ENCODE peak calls at places on chromosomes 16 and 17, in five cellular contexts. I is T-helper 17 cell, G is Kasumi-1, U is cardiac septum, M is IMR-90. D is an unnamed sample.

GRCh38 chr17:46039592-46040186 is 40.6 kb downstream of the STH start:
- DNase-seq in G (no peak), I (no peak), M (no peak), U (no peak), D (no peak)

GRCh38 chr16:84055366-84055765 is 12.8 kb upstream of the SLC38A8 start:
- DNase-seq in U (peak), I (no peak), G (no peak), M (no peak), D (no peak)

GRCh38 chr17:48440660-48441059 is 10.6 kb upstream of the SKAP1 start:
- DNase-seq in G (peak), I (no peak), U (no peak), M (no peak), D (no peak)

GRCh38 chr17:47117386-47117785 is 71.7 kb downstream of the CDC27 start:
- DNase-seq in G (no peak), I (no peak), U (no peak), M (no peak), D (no peak)

GRCh38 chr16:8626946-8627345 is 5.4 kb downstream of the METTL22 start:
- DNase-seq in U (no peak), I (no peak), M (no peak), G (no peak), D (no peak)

GRCh38 chr17:40510328-40510648 is 8.9 kb upstream of the TNS4 start:
- DNase-seq in G (no peak), I (no peak), M (peak), U (no peak), D (no peak)

GRCh38 chr17:13114601-13115024 is 96.8 kb upstream of the ELAC2 start:
- DNase-seq in I (no peak), G (peak), M (peak), U (no peak), D (no peak)

GRCh38 chr17:5912927-5913565 is 157.1 kb upstream of the WSCD1 start:
- DNase-seq in G (no peak), I (no peak), U (no peak), M (no peak), D (no peak)

GRCh38 chr17:77915594-77916021 is 42.9 kb upstream of the TNRC6C start:
- DNase-seq in I (no peak), M (no peak), G (no peak), U (no peak), D (no peak)

GRCh38 chr16:35140293-35140986 is 1681.0 kb downstream of the TP53TG3F start:
- DNase-seq in U (no peak), G (no peak), I (no peak), M (no peak), D (no peak)

GRCh38 chr17:46841561-46842379 is 9.6 kb upstream of the WNT9B start:
- DNase-seq in I (peak), M (no peak), U (no peak), G (no peak), D (no peak)

GRCh38 chr17:74770498-74771318 is 5.4 kb downstream of the NAT9 start:
- DNase-seq in G (peak), I (peak), M (peak), U (peak), D (peak)

GRCh38 chr16:85683363-85683762 is 5.4 kb downstream of the GINS2 start:
- DNase-seq in I (no peak), U (no peak), M (no peak), G (no peak), D (no peak)

GRCh38 chr17:40556884-40557414 is 8.3 kb downstream of the CCR7 start:
- DNase-seq in G (no peak), M (no peak), U (peak), I (no peak), D (no peak)

GRCh38 chr17:14197582-14197981 is 39.1 kb downstream of the CDRT15 start:
- DNase-seq in M (no peak), U (no peak), G (no peak), I (no peak), D (no peak)

GRCh38 chr17:42403150-42403549 is 14.9 kb upstream of the STAT3 start:
- DNase-seq in M (no peak), I (no peak), G (peak), U (no peak), D (no peak)

GRCh38 chr16:68332411-68333121 is 21.7 kb downstream of the PRMT7 start:
- DNase-seq in G (peak), U (no peak), I (no peak), M (peak), D (no peak)

GRCh38 chr17:44541884-44542581 is 15.3 kb upstream of the FZD2 start:
- DNase-seq in G (no peak), I (no peak), M (no peak), U (no peak), D (no peak)

GRCh38 chr16:13780841-13781553 is 139.0 kb upstream of the ERCC4 start:
- DNase-seq in M (no peak), G (no peak), I (no peak), U (no peak), D (no peak)